ENCODE peak calls at places on chromosome 21, in four cellular contexts. F, W, E and P are unnamed samples.

GRCh38 chr21:26055841-26056264 is 114.7 kb downstream of the APP start:
- DNase-seq in F (no peak), W (no peak), E (no peak), P (no peak)

GRCh38 chr21:40254540-40255455 is 387.6 kb downstream of the PCP4 start:
- DNase-seq in F (no peak), W (no peak), E (no peak), P (no peak)

GRCh38 chr21:37367758-37368535 is 1.4 kb downstream of the DYRK1A start:
- DNase-seq in F (peak), W (peak), E (peak), P (no peak)

GRCh38 chr21:38683222-38683621 is 122.5 kb upstream of the ETS2 start:
- DNase-seq in F (no peak), W (no peak), E (no peak), P (no peak)

GRCh38 chr21:45970674-45971486 is 10.7 kb upstream of the COL6A1 start:
- DNase-seq in F (peak), W (no peak), E (peak), P (no peak)

GRCh38 chr21:32585970-32586369 is 647 bp upstream of the TCP10L start:
- DNase-seq in F (no peak), W (no peak), E (no peak), P (no peak)

GRCh38 chr21:38181101-38181500 is 75.7 kb upstream of the KCNJ15 start:
- DNase-seq in F (no peak), W (no peak), E (no peak), P (no peak)

GRCh38 chr21:31630062-31630711 is 29.3 kb upstream of the SOD1 start:
- DNase-seq in F (no peak), W (no peak), E (no peak), P (no peak)

GRCh38 chr21:35529141-35529863 is 480.2 kb upstream of the RUNX1 start:
- DNase-seq in F (no peak), W (peak), E (no peak), P (no peak)

GRCh38 chr21:21851657-21852056 is 853.4 kb downstream of the NCAM2 start:
- DNase-seq in F (no peak), W (no peak), E (no peak), P (no peak)

GRCh38 chr21:37622755-37623543 is 256.4 kb downstream of the DYRK1A start:
- DNase-seq in F (no peak), W (no peak), E (no peak), P (no peak)

GRCh38 chr21:22311741-22312462 is 1313.7 kb downstream of the NCAM2 start:
- DNase-seq in F (no peak), W (no peak), E (no peak), P (no peak)

GRCh38 chr21:42262826-42263225 is 43.9 kb downstream of the ABCG1 start:
- DNase-seq in F (peak), W (no peak), E (no peak), P (no peak)

GRCh38 chr21:21806711-21807597 is 808.7 kb downstream of the NCAM2 start:
- DNase-seq in F (no peak), W (no peak), E (no peak), P (no peak)

GRCh38 chr21:16794944-16795343 is 717.9 kb upstream of the CXADR start:
- DNase-seq in F (no peak), W (no peak), E (no peak), P (no peak)

GRCh38 chr21:38821959-38822682 is 16.4 kb downstream of the ETS2 start:
- DNase-seq in F (no peak), W (no peak), E (no peak), P (no peak)

GRCh38 chr21:45550552-45551210 is 8.4 kb upstream of the SLC19A1 start:
- DNase-seq in F (no peak), W (peak), E (peak), P (no peak)

GRCh38 chr21:21000576-21001175 is 2.5 kb downstream of the NCAM2 start:
- DNase-seq in F (no peak), W (no peak), E (no peak), P (no peak)